ENCODE peak calls at places on chromosomes 3 and 15, in four cellular contexts. One of them, this sample, is unnamed.
A peak's percentile ranks its signal among the peaks of the same experiment; 100 is the strongest.

GRCh38 chr15:38263996-38264395 is 11.4 kb downstream of the SPRED1 start:
- DNase-seq in HepG2: no peak
- DNase-seq in HCT116: no peak
- DNase-seq in K562: no peak
- DNase-seq in this sample: no peak

GRCh38 chr3:139107424-139108252 is 62.9 kb upstream of the PRR23C start:
- DNase-seq in HepG2: no peak
- DNase-seq in HCT116: no peak
- DNase-seq in K562: no peak
- DNase-seq in this sample: no peak

GRCh38 chr15:64842986-64843561 is 1.4 kb downstream of the PLEKHO2 start:
- DNase-seq in HepG2: no peak
- DNase-seq in HCT116: no peak
- DNase-seq in K562: peak; percentile 74
- DNase-seq in this sample: no peak

GRCh38 chr15:62549345-62549970 is 384.4 kb upstream of the C2CD4B start:
- DNase-seq in HepG2: peak; percentile 40
- DNase-seq in HCT116: peak; percentile 29
- DNase-seq in K562: peak; percentile 24
- DNase-seq in this sample: no peak

GRCh38 chr3:168863561-168863960 is 767.8 kb upstream of the GOLIM4 start:
- DNase-seq in HepG2: no peak
- DNase-seq in HCT116: no peak
- DNase-seq in K562: no peak
- DNase-seq in this sample: no peak

GRCh38 chr3:165440380-165440779 is 244.2 kb upstream of the SLITRK3 start:
- DNase-seq in HepG2: no peak
- DNase-seq in HCT116: no peak
- DNase-seq in K562: no peak
- DNase-seq in this sample: no peak

GRCh38 chr15:71790081-71790480 is 20.3 kb upstream of the NR2E3 start:
- DNase-seq in HepG2: no peak
- DNase-seq in HCT116: no peak
- DNase-seq in K562: no peak
- DNase-seq in this sample: no peak

GRCh38 chr15:68595761-68596160 is 17.0 kb downstream of the CORO2B start:
- DNase-seq in HepG2: no peak
- DNase-seq in HCT116: no peak
- DNase-seq in K562: no peak
- DNase-seq in this sample: no peak

GRCh38 chr3:37814547-37814946 is 47.1 kb upstream of the CTDSPL start:
- DNase-seq in HepG2: no peak
- DNase-seq in HCT116: no peak
- DNase-seq in K562: no peak
- DNase-seq in this sample: no peak

GRCh38 chr3:45066109-45066801 is 40.2 kb downstream of the CLEC3B start:
- DNase-seq in HepG2: no peak
- DNase-seq in HCT116: no peak
- DNase-seq in K562: no peak
- DNase-seq in this sample: no peak

GRCh38 chr15:68637755-68638405 is 59.1 kb downstream of the CORO2B start:
- DNase-seq in HepG2: no peak
- DNase-seq in HCT116: no peak
- DNase-seq in K562: no peak
- DNase-seq in this sample: no peak

GRCh38 chr3:46899151-46900006 is 21.9 kb downstream of the PTH1R start:
- DNase-seq in HepG2: no peak
- DNase-seq in HCT116: no peak
- DNase-seq in K562: no peak
- DNase-seq in this sample: no peak

GRCh38 chr15:73926191-73927002 is at the start of gene LOXL1:
- DNase-seq in HepG2: peak; percentile 23
- DNase-seq in HCT116: peak; percentile 19
- DNase-seq in K562: peak; percentile 28
- DNase-seq in this sample: no peak

GRCh38 chr15:86515625-86516024 is 436.0 kb downstream of the AGBL1 start:
- DNase-seq in HepG2: no peak
- DNase-seq in HCT116: no peak
- DNase-seq in K562: no peak
- DNase-seq in this sample: no peak

GRCh38 chr15:34439878-34440277 is 2.3 kb upstream of the GOLGA8A start:
- DNase-seq in HepG2: no peak
- DNase-seq in HCT116: no peak
- DNase-seq in K562: peak; percentile 4
- DNase-seq in this sample: no peak

GRCh38 chr3:44136421-44136820 is 105.3 kb upstream of the TOPAZ1 start:
- DNase-seq in HepG2: no peak
- DNase-seq in HCT116: no peak
- DNase-seq in K562: no peak
- DNase-seq in this sample: peak; percentile 29

GRCh38 chr3:94115482-94115881 is 52.6 kb downstream of the NSUN3 start:
- DNase-seq in HepG2: no peak
- DNase-seq in HCT116: peak; percentile 3
- DNase-seq in K562: peak; percentile 6
- DNase-seq in this sample: no peak

GRCh38 chr15:38128389-38128788 is 124.2 kb upstream of the SPRED1 start:
- DNase-seq in HepG2: no peak
- DNase-seq in HCT116: no peak
- DNase-seq in K562: no peak
- DNase-seq in this sample: no peak

GRCh38 chr3:32238027-32238815 is at the start of gene CMTM8:
- DNase-seq in HepG2: peak; percentile 69
- DNase-seq in HCT116: no peak
- DNase-seq in K562: peak; percentile 14
- DNase-seq in this sample: peak; percentile 77

GRCh38 chr3:156792114-156792513 is 34.0 kb upstream of the LEKR1 start:
- DNase-seq in HepG2: no peak
- DNase-seq in HCT116: no peak
- DNase-seq in K562: no peak
- DNase-seq in this sample: no peak

GRCh38 chr3:138861755-138862333 is 27.1 kb upstream of the PIK3CB start:
- DNase-seq in HepG2: no peak
- DNase-seq in HCT116: peak; percentile 23
- DNase-seq in K562: peak; percentile 42
- DNase-seq in this sample: no peak

GRCh38 chr3:37904614-37905047 is 43.0 kb downstream of the CTDSPL start:
- DNase-seq in HepG2: no peak
- DNase-seq in HCT116: no peak
- DNase-seq in K562: no peak
- DNase-seq in this sample: no peak

GRCh38 chr3:72754582-72754981 is 93.7 kb downstream of the SHQ1 start:
- DNase-seq in HepG2: no peak
- DNase-seq in HCT116: no peak
- DNase-seq in K562: no peak
- DNase-seq in this sample: no peak

GRCh38 chr3:124202754-124203153 is 210.8 kb upstream of the ROPN1 start:
- DNase-seq in HepG2: no peak
- DNase-seq in HCT116: no peak
- DNase-seq in K562: no peak
- DNase-seq in this sample: no peak

GRCh38 chr3:107117922-107118576 is 259.2 kb upstream of the CCDC54 start:
- DNase-seq in HepG2: peak; percentile 16
- DNase-seq in HCT116: peak; percentile 59
- DNase-seq in K562: peak; percentile 57
- DNase-seq in this sample: peak; percentile 60

GRCh38 chr3:162780313-162780712 is 1283.7 kb downstream of the OTOL1 start:
- DNase-seq in HepG2: no peak
- DNase-seq in HCT116: no peak
- DNase-seq in K562: no peak
- DNase-seq in this sample: no peak

DNA sequence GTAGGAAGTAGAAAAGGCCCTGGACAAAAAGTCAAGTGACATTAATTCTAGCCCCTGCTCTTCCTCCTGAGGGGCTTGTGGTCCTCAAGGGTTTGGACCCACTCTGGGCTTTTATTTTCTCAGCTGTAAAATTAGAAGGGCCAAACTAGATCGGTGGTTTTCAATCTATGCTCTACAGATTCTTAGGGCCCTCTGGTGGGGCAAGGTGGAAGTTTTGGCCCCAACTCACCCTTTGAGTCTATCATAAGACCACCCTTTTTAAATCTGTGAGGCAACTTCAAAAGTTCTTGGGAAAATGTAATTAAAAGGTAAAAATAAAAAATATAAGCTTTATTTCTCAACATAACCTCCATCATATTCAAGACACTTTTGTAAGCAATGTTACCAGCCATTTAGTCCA is 25.6 kb upstream of the CFAP161 start:
- DNase-seq in HepG2: no peak
- DNase-seq in HCT116: no peak
- DNase-seq in K562: peak; percentile 65
- DNase-seq in this sample: peak; percentile 13
- TF ChIP-seq JUND in HepG2: no peak
- TF ChIP-seq JUND in HCT116: no peak
- TF ChIP-seq JUND in K562: no peak
- TF ChIP-seq JUND in this sample: no peak

GRCh38 chr3:40414270-40414669 is 27.3 kb downstream of the ENTPD3 start:
- DNase-seq in HepG2: no peak
- DNase-seq in HCT116: no peak
- DNase-seq in K562: no peak
- DNase-seq in this sample: no peak

GRCh38 chr3:40422861-40423260 is 34.3 kb upstream of the RPL14 start:
- DNase-seq in HepG2: no peak
- DNase-seq in HCT116: no peak
- DNase-seq in K562: no peak
- DNase-seq in this sample: no peak

DNA sequence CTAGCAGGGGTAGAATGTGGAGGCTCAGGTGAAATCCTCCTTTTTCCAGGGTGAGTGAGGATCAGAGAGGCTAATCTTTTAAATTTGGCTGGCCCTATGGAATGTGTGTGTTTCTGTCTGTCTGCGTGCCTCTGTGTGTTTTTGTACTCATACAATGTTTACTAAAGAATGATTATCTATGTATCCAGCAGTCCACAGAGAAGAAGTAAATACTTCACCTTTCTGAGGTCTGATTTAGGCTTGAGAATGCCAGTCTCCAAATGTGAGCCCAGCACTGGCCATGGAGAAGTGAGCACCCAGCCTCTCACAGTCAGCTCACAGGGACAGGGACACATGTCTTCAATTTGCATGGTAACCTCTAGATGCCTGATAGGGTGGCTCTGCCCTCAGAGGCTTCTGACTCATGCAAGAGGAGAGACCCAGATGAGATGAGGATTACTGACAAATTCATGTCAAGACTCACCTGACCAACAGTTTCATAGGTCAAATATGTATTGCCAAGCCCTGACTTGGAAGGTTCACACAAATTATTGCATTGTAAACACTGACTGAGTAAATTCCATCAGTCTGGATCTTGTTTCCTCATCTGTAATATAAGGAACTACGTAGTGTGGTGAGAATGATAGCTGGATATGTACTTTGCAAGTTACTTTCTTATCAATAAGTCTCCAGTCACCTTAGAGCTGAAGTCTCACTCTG is 31.0 kb downstream of the ENTPD3 start:
- DNase-seq in HepG2: no peak
- DNase-seq in HCT116: no peak
- DNase-seq in K562: peak; percentile 76
- DNase-seq in this sample: no peak
- TF ChIP-seq JUND in HepG2: no peak
- TF ChIP-seq JUND in HCT116: no peak
- TF ChIP-seq JUND in K562: peak; percentile 88
- TF ChIP-seq JUND in this sample: no peak

GRCh38 chr3:195269375-195270078 is 1.4 kb downstream of the XXYLT1 start:
- DNase-seq in HepG2: no peak
- DNase-seq in HCT116: no peak
- DNase-seq in K562: peak; percentile 73
- DNase-seq in this sample: no peak

GRCh38 chr3:195271116-195271858 is at the start of gene XXYLT1:
- DNase-seq in HepG2: peak; percentile 81
- DNase-seq in HCT116: peak; percentile 74
- DNase-seq in K562: peak; percentile 93
- DNase-seq in this sample: peak; percentile 97

GRCh38 chr3:195271859-195272243 is 892 bp upstream of the XXYLT1 start:
- DNase-seq in HepG2: no peak
- DNase-seq in HCT116: no peak
- DNase-seq in K562: no peak
- DNase-seq in this sample: no peak

GRCh38 chr3:195270079-195270349 is 945 bp downstream of the XXYLT1 start:
- DNase-seq in HepG2: no peak
- DNase-seq in HCT116: no peak
- DNase-seq in K562: no peak
- DNase-seq in this sample: no peak

GRCh38 chr3:195270350-195271115 is 426 bp downstream of the XXYLT1 start:
- DNase-seq in HepG2: peak; percentile 45
- DNase-seq in HCT116: peak; percentile 26
- DNase-seq in K562: peak; percentile 81
- DNase-seq in this sample: no peak
- TF ChIP-seq JUND in HepG2: no peak
- TF ChIP-seq JUND in HCT116: no peak
- TF ChIP-seq JUND in K562: no peak
- TF ChIP-seq JUND in this sample: no peak

DNA sequence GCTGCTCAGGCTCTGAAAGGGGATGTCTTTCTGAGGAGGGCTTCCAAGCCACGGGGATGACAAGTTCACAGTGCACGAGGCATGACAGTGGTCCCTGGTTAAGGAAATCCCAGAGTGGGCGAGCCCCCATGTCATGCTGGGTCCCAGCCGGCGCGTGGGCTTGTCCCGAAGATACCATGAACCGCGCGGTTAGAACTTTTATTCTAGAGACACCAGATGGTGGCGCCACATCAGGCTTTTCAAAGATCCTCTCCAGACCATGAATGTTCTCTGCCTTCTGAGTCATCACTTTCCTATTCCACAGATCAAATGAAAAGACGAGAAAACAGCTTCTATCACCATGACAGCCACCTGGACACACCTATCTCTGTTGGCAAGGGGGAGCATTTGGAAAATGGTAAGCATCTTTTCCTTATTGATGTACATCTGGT is 227.8 kb upstream of the LYSMD4 start:
- DNase-seq in HepG2: no peak
- DNase-seq in HCT116: peak; percentile 51
- DNase-seq in K562: peak; percentile 34
- DNase-seq in this sample: peak; percentile 26
- TF ChIP-seq JUND in HepG2: no peak
- TF ChIP-seq JUND in HCT116: no peak
- TF ChIP-seq JUND in K562: peak; percentile 46
- TF ChIP-seq JUND in this sample: no peak

DNA sequence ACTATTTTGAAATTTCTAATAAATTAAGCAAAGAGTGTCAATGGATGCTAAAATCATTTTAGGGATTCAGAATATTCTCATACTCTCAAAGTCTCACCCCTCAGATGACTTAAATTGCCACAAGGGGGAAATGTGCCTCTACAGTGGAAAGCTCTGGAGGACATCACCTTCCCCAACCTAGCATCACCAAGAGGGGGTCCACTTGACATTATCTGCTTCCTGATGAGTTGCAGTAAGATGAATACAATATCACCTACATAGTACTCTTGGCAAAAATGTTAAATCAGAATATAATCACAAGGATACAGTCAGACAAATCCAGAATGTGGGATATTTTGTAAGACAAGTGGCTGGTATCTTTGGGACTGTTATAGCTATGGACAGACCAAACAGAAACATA is 290.1 kb downstream of the MFSD1 start:
- DNase-seq in HepG2: no peak
- DNase-seq in HCT116: no peak
- DNase-seq in K562: no peak
- DNase-seq in this sample: no peak
- TF ChIP-seq JUND in HepG2: no peak
- TF ChIP-seq JUND in HCT116: no peak
- TF ChIP-seq JUND in K562: no peak
- TF ChIP-seq JUND in this sample: no peak